ENCODE peak calls at places on chromosomes 16 and 17, in five cellular contexts. One of them, this sample, is unnamed. For H3K4me1, the result is how much of the 10 kb centered on the place peaks cover.

GRCh38 chr17:80588687-80589086 is 44.0 kb downstream of the RPTOR start:
- DNase-seq in A549: no peak
- DNase-seq in H1: no peak
- DNase-seq in GM12878: no peak
- DNase-seq in HepG2: no peak
- DNase-seq in this sample: no peak

GRCh38 chr17:41015473-41015872 is 6.5 kb upstream of the KRTAP3-1 start:
- DNase-seq in A549: no peak
- DNase-seq in H1: no peak
- DNase-seq in GM12878: no peak
- DNase-seq in HepG2: no peak
- DNase-seq in this sample: no peak

GRCh38 chr16:58537124-58537906 is 22.0 kb downstream of the SETD6 start:
- DNase-seq in A549: no peak
- DNase-seq in H1: no peak
- DNase-seq in GM12878: no peak
- DNase-seq in HepG2: no peak
- DNase-seq in this sample: no peak

GRCh38 chr16:29849505-29849904 is 13.5 kb downstream of the CDIPT start:
- DNase-seq in A549: no peak
- DNase-seq in H1: no peak
- DNase-seq in GM12878: no peak
- DNase-seq in HepG2: no peak
- DNase-seq in this sample: no peak

GRCh38 chr17:51666971-51667721 is 406.8 kb downstream of the UTP18 start:
- DNase-seq in A549: no peak
- DNase-seq in H1: no peak
- DNase-seq in GM12878: no peak
- DNase-seq in HepG2: no peak
- DNase-seq in this sample: no peak

GRCh38 chr17:39618252-39618913 is 8.4 kb upstream of the PPP1R1B start:
- DNase-seq in A549: peak
- DNase-seq in H1: no peak
- DNase-seq in GM12878: no peak
- DNase-seq in HepG2: no peak
- DNase-seq in this sample: no peak

GRCh38 chr17:72297326-72298115 is 176.7 kb downstream of the SOX9 start:
- DNase-seq in A549: peak
- DNase-seq in H1: no peak
- DNase-seq in GM12878: no peak
- DNase-seq in HepG2: no peak
- DNase-seq in this sample: peak

GRCh38 chr17:75906143-75906884 is 1.6 kb upstream of the MRPL38 start:
- DNase-seq in A549: no peak
- DNase-seq in H1: no peak
- DNase-seq in GM12878: no peak
- DNase-seq in HepG2: no peak
- DNase-seq in this sample: no peak

GRCh38 chr17:58046230-58047094 is 36.8 kb upstream of the DYNLL2 start:
- DNase-seq in A549: no peak
- DNase-seq in H1: no peak
- DNase-seq in GM12878: no peak
- DNase-seq in HepG2: no peak
- DNase-seq in this sample: no peak

GRCh38 chr16:73018796-73019455 is 29.0 kb downstream of the ZFHX3 start:
- DNase-seq in A549: no peak
- DNase-seq in H1: no peak
- DNase-seq in GM12878: no peak
- DNase-seq in HepG2: no peak
- DNase-seq in this sample: no peak

GRCh38 chr17:55152236-55152635 is 112.5 kb upstream of the HLF start:
- DNase-seq in A549: no peak
- DNase-seq in H1: no peak
- DNase-seq in GM12878: no peak
- DNase-seq in HepG2: no peak
- DNase-seq in this sample: peak

DNA sequence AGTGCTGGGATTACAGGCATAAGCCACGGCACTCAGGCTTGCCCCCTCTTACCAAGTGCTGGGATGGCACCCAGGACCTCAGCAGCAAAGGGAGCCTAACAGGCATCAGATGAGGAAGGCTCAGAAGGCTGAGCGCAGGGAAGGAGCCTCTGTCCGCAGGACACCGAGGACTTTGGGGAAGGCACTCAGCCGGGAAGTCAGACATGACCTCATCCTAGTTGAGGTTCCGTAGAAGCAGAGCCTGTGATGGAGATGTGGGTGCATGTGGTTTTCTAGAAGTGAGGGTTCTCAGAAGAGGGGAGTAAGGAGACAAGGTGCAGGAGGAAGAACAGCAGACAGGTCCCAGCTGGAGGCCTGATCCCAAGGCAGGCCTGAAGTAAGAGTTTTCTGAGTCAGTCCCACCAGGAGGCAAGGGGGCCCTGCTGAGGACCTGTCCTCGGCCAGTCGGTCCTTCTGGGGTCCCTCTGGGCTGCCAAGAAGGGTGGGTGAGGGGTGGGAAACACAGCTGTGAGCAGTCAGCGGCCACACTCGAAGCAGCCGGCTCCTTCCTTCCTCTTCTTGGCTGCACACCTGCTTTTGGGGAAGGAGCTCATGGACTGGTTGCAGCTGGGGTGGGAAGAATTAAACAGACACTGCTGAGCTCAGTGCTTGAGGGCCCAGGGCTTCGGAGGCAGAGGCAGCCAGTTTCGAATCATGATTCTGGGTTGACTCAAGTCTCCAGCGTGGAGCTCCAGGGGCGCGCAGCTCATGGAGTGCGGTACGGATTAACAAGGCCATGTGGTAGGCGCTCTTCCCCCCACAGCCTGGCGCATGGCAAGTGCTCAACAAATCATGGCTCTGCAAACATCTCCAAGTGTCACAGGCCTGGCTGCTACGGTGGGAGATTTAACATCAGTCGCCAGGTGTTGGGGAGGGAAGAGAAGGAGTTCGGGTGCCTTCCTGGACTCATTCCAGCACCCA is 38.9 kb upstream of the SNN start:
- DNase-seq in A549: no peak
- DNase-seq in H1: no peak
- DNase-seq in GM12878: no peak
- DNase-seq in HepG2: no peak
- DNase-seq in this sample: peak
- H3K4me1 ChIP-seq in A549: under half
- H3K4me1 ChIP-seq in H1: under half
- H3K4me1 ChIP-seq in GM12878: under half
- H3K4me1 ChIP-seq in HepG2: half or more
- H3K4me1 ChIP-seq in this sample: under half

GRCh38 chr17:31631759-31632158 is 227.3 kb downstream of the COPRS start:
- DNase-seq in A549: no peak
- DNase-seq in H1: no peak
- DNase-seq in GM12878: no peak
- DNase-seq in HepG2: no peak
- DNase-seq in this sample: no peak
- TF ChIP-seq USF2 in A549: no peak
- TF ChIP-seq USF2 in H1: no peak
- TF ChIP-seq USF2 in GM12878: no peak
- TF ChIP-seq USF2 in HepG2: no peak
- TF ChIP-seq USF2 in this sample: no peak

DNA sequence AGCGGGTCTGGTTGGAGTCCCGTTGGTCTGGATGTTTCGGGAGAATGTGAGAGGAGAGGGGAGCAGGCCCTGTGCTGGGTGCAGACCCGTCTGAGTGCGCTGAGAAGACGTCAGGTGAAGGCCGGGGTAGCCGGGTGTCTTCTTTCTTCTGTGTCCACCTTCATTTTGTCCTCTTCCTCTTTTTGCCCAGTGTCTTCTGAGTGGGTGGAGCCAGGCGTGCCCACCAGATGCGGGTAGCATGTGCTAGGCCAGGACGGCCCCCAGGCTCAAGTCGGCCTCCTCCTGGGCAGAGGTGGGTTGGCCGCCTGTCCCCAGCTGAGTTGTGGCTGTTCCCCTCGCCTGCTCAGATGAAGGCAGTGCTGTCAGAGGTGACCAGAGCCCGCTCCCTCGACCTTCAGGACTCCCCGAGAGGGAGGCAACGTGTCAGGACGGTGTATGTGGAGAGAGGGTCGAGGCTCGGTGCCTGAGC is 3.5 kb downstream of the METRNL start:
- DNase-seq in A549: no peak
- DNase-seq in H1: no peak
- DNase-seq in GM12878: no peak
- DNase-seq in HepG2: no peak
- DNase-seq in this sample: no peak
- H3K4me1 ChIP-seq in A549: under half
- H3K4me1 ChIP-seq in H1: under half
- H3K4me1 ChIP-seq in GM12878: under half
- H3K4me1 ChIP-seq in HepG2: under half
- H3K4me1 ChIP-seq in this sample: half or more

GRCh38 chr17:44795421-44795820 is 34.7 kb downstream of the GJC1 start:
- DNase-seq in A549: no peak
- DNase-seq in H1: no peak
- DNase-seq in GM12878: no peak
- DNase-seq in HepG2: no peak
- DNase-seq in this sample: no peak
- TF ChIP-seq USF2 in A549: no peak
- TF ChIP-seq USF2 in H1: no peak
- TF ChIP-seq USF2 in GM12878: no peak
- TF ChIP-seq USF2 in HepG2: no peak
- TF ChIP-seq USF2 in this sample: no peak

GRCh38 chr17:79005063-79005861 is 4.3 kb downstream of the CANT1 start:
- DNase-seq in A549: no peak
- DNase-seq in H1: no peak
- DNase-seq in GM12878: no peak
- DNase-seq in HepG2: no peak
- DNase-seq in this sample: no peak
- H3K4me1 ChIP-seq in A549: under half
- H3K4me1 ChIP-seq in H1: under half
- H3K4me1 ChIP-seq in GM12878: under half
- H3K4me1 ChIP-seq in HepG2: half or more
- H3K4me1 ChIP-seq in this sample: under half

This sample was measured in IMR-90.